ENCODE peak calls at places on chromosome 3, in six cellular contexts. Y, R, J, M, V and B are unnamed samples. For H3K4me1 and H3K27me3, the result is how much of the 10 kb centered on the place peaks cover.

GRCh38 chr3:12186515-12187286 is 28.0 kb upstream of the TIMP4 start:
- DNase-seq in Y (no peak), R (no peak), J (no peak), M (no peak), V (no peak), B (no peak)

GRCh38 chr3:66473637-66474036 is 27.2 kb downstream of the LRIG1 start:
- DNase-seq in Y (no peak), R (no peak), J (no peak), M (no peak), V (peak), B (no peak)

GRCh38 chr3:107663266-107663665 is 140.5 kb downstream of the BBX start:
- DNase-seq in Y (no peak), R (no peak), J (no peak), M (no peak), V (no peak), B (no peak)

GRCh38 chr3:125140011-125140813 is 72.3 kb downstream of the SLC12A8 start:
- DNase-seq in Y (no peak), R (no peak), J (no peak), M (no peak), V (no peak), B (no peak)

GRCh38 chr3:138398791-138399575 is 35.4 kb upstream of the ESYT3 start:
- DNase-seq in Y (no peak), R (no peak), J (no peak), M (no peak), V (no peak), B (no peak)

GRCh38 chr3:127637546-127637945 is 8.6 kb downstream of the PODXL2 start:
- DNase-seq in Y (no peak), R (no peak), J (peak), M (no peak), V (no peak), B (no peak)

GRCh38 chr3:64654013-64654412 is 33.8 kb downstream of the ADAMTS9 start:
- DNase-seq in Y (no peak), R (no peak), J (no peak), M (no peak), V (no peak), B (no peak)

GRCh38 chr3:154228561-154229216 is 95.6 kb downstream of the DHX36 start:
- DNase-seq in Y (no peak), R (no peak), J (no peak), M (no peak), V (no peak), B (no peak)

GRCh38 chr3:14358426-14359211 is 43.8 kb upstream of the SLC6A6 start:
- DNase-seq in Y (peak), R (no peak), J (no peak), M (no peak), V (no peak), B (peak)

GRCh38 chr3:184262166-184262926 is 993 bp upstream of the CAMK2N2 start:
- DNase-seq in Y (peak), R (no peak), J (no peak), M (peak), V (no peak), B (no peak)

GRCh38 chr3:20190991-20191390 is 5.0 kb upstream of the SGO1 start:
- DNase-seq in Y (peak), R (no peak), J (no peak), M (no peak), V (peak), B (no peak)

GRCh38 chr3:34111361-34111760 is 312.9 kb downstream of the PDCD6IP start:
- DNase-seq in Y (no peak), R (no peak), J (no peak), M (no peak), V (peak), B (no peak)
- H3K4me1 ChIP-seq in Y (under half), R (under half), J (under half), M (under half), V (under half), B (under half)

GRCh38 chr3:7953449-7954015 is 548.1 kb upstream of the LMCD1 start:
- DNase-seq in Y (no peak), R (no peak), J (no peak), M (no peak), V (no peak), B (no peak)

GRCh38 chr3:7950890-7951289 is 550.7 kb upstream of the LMCD1 start:
- DNase-seq in Y (no peak), R (no peak), J (no peak), M (no peak), V (no peak), B (no peak)
- H3K27me3 ChIP-seq in Y (under half), R (under half), J (under half), M (under half), V (under half), B (under half)

GRCh38 chr3:5136211-5136610 is 14.1 kb downstream of the ARL8B start:
- DNase-seq in Y (no peak), R (no peak), J (no peak), M (no peak), V (no peak), B (no peak)
- H3K4me1 ChIP-seq in Y (under half), R (half or more), J (half or more), M (under half), V (under half), B (under half)

GRCh38 chr3:45212095-45212468 is 14.0 kb downstream of the TMEM158 start:
- DNase-seq in Y (no peak), R (no peak), J (no peak), M (no peak), V (no peak), B (no peak)
- H3K27me3 ChIP-seq in Y (under half), R (under half), J (under half), M (under half), V (under half), B (under half)